ENCODE peak calls at places on chromosomes 3 and 15, in ten cellular contexts. U is CD8-positive, alpha-beta memory T cell; B is heart right ventricle; I is BE2C; A is CD4-positive, alpha-beta T cell; Y is adipocyte; O is small intestine; H is psoas muscle; F is ovary; V is breast epithelium. X is an unnamed sample.
A peak's percentile ranks its signal among the peaks of the same experiment; 100 is the strongest.

GRCh38 chr3:132911741-132912415 is 126.3 kb upstream of the TMEM108 start:
- DNase-seq in U (no peak), B (no peak), I (no peak), A (no peak), Y (no peak), O (no peak), H (no peak), F (no peak), V (no peak), X (no peak)

GRCh38 chr3:151976211-151977050 is 103.0 kb downstream of the SUCNR1 start:
- DNase-seq in U (no peak), B (no peak), I (no peak), A (no peak), Y (peak; percentile 85), O (peak; percentile 34), H (no peak), F (no peak), V (no peak), X (no peak)

GRCh38 chr3:12286927-12287726 is 1.7 kb upstream of the PPARG start:
- DNase-seq in U (no peak), B (peak; percentile 57), I (peak; percentile 10), A (no peak), Y (no peak), O (peak; percentile 41), H (peak; percentile 20), F (peak; percentile 76), V (no peak), X (no peak)

GRCh38 chr3:113231827-113232253 is 20.5 kb downstream of the BOC start:
- DNase-seq in U (no peak), B (no peak), I (no peak), A (no peak), Y (peak; percentile 69), O (no peak), H (no peak), F (no peak), V (peak; percentile 16), X (no peak)

GRCh38 chr15:41577863-41578735 is 19.1 kb downstream of the TYRO3 start:
- DNase-seq in U (no peak), B (no peak), I (no peak), A (no peak), Y (no peak), O (no peak), H (no peak), F (no peak), V (no peak), X (no peak)

GRCh38 chr3:41940393-41940792 is 21.5 kb downstream of the ULK4 start:
- DNase-seq in U (no peak), B (no peak), I (no peak), A (no peak), Y (no peak), O (no peak), H (no peak), F (no peak), V (no peak), X (no peak)

GRCh38 chr3:175664911-175665310 is 805.8 kb downstream of the NAALADL2 start:
- DNase-seq in U (no peak), B (no peak), I (no peak), A (no peak), Y (no peak), O (no peak), H (no peak), F (no peak), V (no peak), X (no peak)

GRCh38 chr3:170734043-170734736 is 135.8 kb downstream of the RPL22L1 start:
- DNase-seq in U (no peak), B (no peak), I (no peak), A (no peak), Y (no peak), O (no peak), H (no peak), F (no peak), V (no peak), X (no peak)

GRCh38 chr15:69412274-69412673 is 1.9 kb upstream of the KIF23 start:
- DNase-seq in U (no peak), B (no peak), I (no peak), A (no peak), Y (no peak), O (no peak), H (no peak), F (no peak), V (no peak), X (no peak)

GRCh38 chr15:69979269-69979668 is 118.4 kb downstream of the TLE3 start:
- DNase-seq in U (no peak), B (no peak), I (no peak), A (no peak), Y (no peak), O (no peak), H (no peak), F (no peak), V (no peak), X (no peak)

GRCh38 chr3:13018039-13018431 is 55.2 kb downstream of the IQSEC1 start:
- DNase-seq in U (no peak), B (peak; percentile 36), I (no peak), A (no peak), Y (peak; percentile 30), O (no peak), H (peak; percentile 53), F (no peak), V (no peak), X (no peak)

GRCh38 chr3:154181127-154181691 is 60.0 kb downstream of the ARHGEF26 start:
- DNase-seq in U (no peak), B (no peak), I (no peak), A (no peak), Y (no peak), O (no peak), H (no peak), F (no peak), V (no peak), X (no peak)

GRCh38 chr3:13110678-13111116 is 37.5 kb upstream of the IQSEC1 start:
- DNase-seq in U (no peak), B (no peak), I (no peak), A (peak; percentile 5), Y (peak; percentile 20), O (peak; percentile 12), H (no peak), F (no peak), V (peak; percentile 57), X (peak; percentile 33)

GRCh38 chr3:142878901-142879300 is 10.0 kb downstream of the PCOLCE2 start:
- DNase-seq in U (no peak), B (no peak), I (no peak), A (no peak), Y (no peak), O (no peak), H (no peak), F (no peak), V (no peak), X (no peak)

GRCh38 chr15:41827290-41827879 is 507 bp upstream of the JMJD7 start:
- DNase-seq in U (peak; percentile 33), B (no peak), I (no peak), A (no peak), Y (no peak), O (peak; percentile 35), H (no peak), F (no peak), V (peak; percentile 37), X (no peak)

GRCh38 chr15:101056366-101057334 is 137.5 kb downstream of the LRRK1 start:
- DNase-seq in U (no peak), B (no peak), I (no peak), A (no peak), Y (no peak), O (no peak), H (no peak), F (no peak), V (no peak), X (no peak)

GRCh38 chr3:45748068-45748467 is 48.3 kb downstream of the SLC6A20 start:
- DNase-seq in U (no peak), B (no peak), I (no peak), A (no peak), Y (no peak), O (no peak), H (no peak), F (no peak), V (no peak), X (no peak)

GRCh38 chr3:41581700-41582099 is 380.2 kb downstream of the ULK4 start:
- DNase-seq in U (no peak), B (no peak), I (no peak), A (no peak), Y (no peak), O (no peak), H (no peak), F (no peak), V (no peak), X (no peak)

GRCh38 chr15:60009581-60010379 is 5.7 kb downstream of the FOXB1 start:
- DNase-seq in U (no peak), B (no peak), I (no peak), A (no peak), Y (no peak), O (no peak), H (no peak), F (no peak), V (no peak), X (no peak)
- H3K27me3 ChIP-seq in U (peaks cover 64% of the 10 kb centered on the region), B (peaks cover 99% of the 10 kb centered on the region), I (peaks cover 96% of the 10 kb centered on the region), A (peaks cover 82% of the 10 kb centered on the region), Y (peaks cover 93% of the 10 kb centered on the region), O (peaks cover 25% of the 10 kb centered on the region), H (peaks cover 14% of the 10 kb centered on the region), F (peaks cover 12% of the 10 kb centered on the region), V (peaks cover 93% of the 10 kb centered on the region), X (peaks cover 69% of the 10 kb centered on the region)

DNA sequence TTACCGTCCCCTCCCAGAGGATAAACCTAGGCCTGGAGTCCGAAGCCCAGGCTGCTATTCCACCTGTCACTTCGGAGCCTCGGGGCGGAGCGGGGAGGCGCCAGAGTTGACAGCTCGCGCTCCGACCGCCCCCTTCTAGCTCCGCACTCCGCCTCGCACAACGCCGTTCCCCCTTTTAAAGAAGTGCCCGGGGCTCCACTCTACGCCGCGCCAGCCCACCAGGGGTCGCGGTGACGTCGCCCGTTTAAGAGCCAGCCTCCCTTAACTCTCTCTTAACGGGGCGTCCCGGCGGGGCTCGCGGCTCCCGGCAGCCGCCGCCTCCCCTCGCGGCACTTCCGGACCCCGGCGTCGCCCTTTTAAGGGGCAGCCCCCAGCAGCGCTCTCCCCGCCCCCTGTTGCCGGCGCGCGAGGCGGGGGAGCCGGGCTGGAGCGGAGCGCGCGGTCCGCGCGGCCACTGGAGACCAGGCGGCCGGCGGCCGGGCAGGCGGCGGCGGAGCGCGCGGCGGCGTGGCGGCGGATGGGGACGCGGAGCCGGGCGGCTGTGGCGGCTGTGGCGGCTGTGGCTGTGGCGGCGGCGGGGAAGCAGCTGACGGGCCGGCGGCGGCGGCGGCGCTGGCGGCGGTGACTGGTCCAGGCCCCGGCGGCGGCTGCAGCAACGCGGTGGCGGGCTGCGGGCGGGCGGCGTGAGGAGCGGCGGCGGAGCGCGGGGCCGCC is at the start of gene INAFM2:
- DNase-seq in U (peak; percentile 88), B (peak; percentile 94), I (peak; percentile 96), A (peak; percentile 86), Y (peak; percentile 93), O (peak; percentile 90), H (peak; percentile 92), F (peak; percentile 91), V (peak; percentile 72), X (peak; percentile 95)
- H3K27me3 ChIP-seq in U (no peaks in the 10 kb centered on the region), B (no peaks in the 10 kb centered on the region), I (no peaks in the 10 kb centered on the region), A (no peaks in the 10 kb centered on the region), Y (no peaks in the 10 kb centered on the region), O (no peaks in the 10 kb centered on the region), H (no peaks in the 10 kb centered on the region), F (no peaks in the 10 kb centered on the region), V (no peaks in the 10 kb centered on the region), X (peaks cover 8% of the 10 kb centered on the region)

GRCh38 chr3:58254144-58254543 is 16.6 kb downstream of the ABHD6 start:
- DNase-seq in U (no peak), B (no peak), I (no peak), A (no peak), Y (no peak), O (no peak), H (no peak), F (no peak), V (no peak), X (no peak)
- H3K27me3 ChIP-seq in U (no peaks in the 10 kb centered on the region), B (no peaks in the 10 kb centered on the region), I (no peaks in the 10 kb centered on the region), A (no peaks in the 10 kb centered on the region), Y (no peaks in the 10 kb centered on the region), O (no peaks in the 10 kb centered on the region), H (no peaks in the 10 kb centered on the region), F (no peaks in the 10 kb centered on the region), V (no peaks in the 10 kb centered on the region), X (no peaks in the 10 kb centered on the region)

GRCh38 chr15:93076217-93076616 is 12.8 kb downstream of the RGMA start:
- DNase-seq in U (no peak), B (no peak), I (no peak), A (no peak), Y (no peak), O (no peak), H (no peak), F (no peak), V (no peak), X (no peak)
- H3K27me3 ChIP-seq in U (peaks cover 18% of the 10 kb centered on the region), B (peaks cover 47% of the 10 kb centered on the region), I (peaks cover 56% of the 10 kb centered on the region), A (peaks cover 50% of the 10 kb centered on the region), Y (peaks cover 14% of the 10 kb centered on the region), O (peaks cover 26% of the 10 kb centered on the region), H (no peaks in the 10 kb centered on the region), F (no peaks in the 10 kb centered on the region), V (no peaks in the 10 kb centered on the region), X (peaks cover 15% of the 10 kb centered on the region)